ENCODE peak calls at places on chromosomes 16 and 17, in six cellular contexts. Q is GM13976, I is breast epithelium, J is AG04450, N is upper lobe of left lung, T is lower leg skin. E is an unnamed sample.

GRCh38 chr17:1577657-1578428 is 15.3 kb upstream of the PITPNA start:
- DNase-seq in J (no peak), Q (no peak), I (peak), T (no peak), N (peak), E (no peak)

GRCh38 chr17:74513987-74514631 is 17.2 kb downstream of the CD300LB start:
- DNase-seq in I (peak), Q (no peak), J (no peak), N (no peak), T (no peak), E (peak)

GRCh38 chr17:45702666-45703266 is 81.4 kb upstream of the CRHR1 start:
- DNase-seq in J (no peak), T (no peak), Q (no peak), I (no peak), N (no peak), E (no peak)

GRCh38 chr17:40694584-40694983 is 9.0 kb downstream of the KRT24 start:
- DNase-seq in Q (no peak), J (no peak), N (no peak), T (no peak), I (peak), E (no peak)

GRCh38 chr17:35546489-35546888 is 9.0 kb upstream of the SLFN12L start:
- DNase-seq in Q (no peak), I (no peak), J (no peak), N (no peak), T (no peak), E (no peak)

GRCh38 chr16:73447850-73448249 is 399.9 kb upstream of the ZFHX3 start:
- DNase-seq in J (no peak), N (no peak), Q (no peak), T (no peak), I (no peak), E (no peak)

GRCh38 chr16:30992931-30993816 is 8.2 kb downstream of the HSD3B7 start:
- DNase-seq in Q (no peak), N (no peak), T (no peak), J (no peak), I (no peak), E (no peak)

GRCh38 chr16:24869033-24869432 is 23.3 kb downstream of the SLC5A11 start:
- DNase-seq in I (no peak), T (no peak), Q (no peak), J (no peak), N (no peak), E (no peak)

GRCh38 chr16:56190903-56191806 is at the start of gene GNAO1:
- DNase-seq in N (peak), I (no peak), T (no peak), Q (peak), J (no peak), E (peak)

GRCh38 chr16:3792472-3793012 is 75.2 kb upstream of the TRAP1 start:
- DNase-seq in J (no peak), T (no peak), N (no peak), I (no peak), Q (no peak), E (no peak)

GRCh38 chr16:65002265-65002664 is 119.6 kb downstream of the CDH11 start:
- DNase-seq in Q (no peak), I (no peak), T (no peak), J (no peak), N (no peak), E (no peak)

GRCh38 chr17:57329380-57330214 is 73.3 kb downstream of the MSI2 start:
- DNase-seq in Q (no peak), T (no peak), J (no peak), N (no peak), I (no peak), E (no peak)

GRCh38 chr17:41588126-41588810 is 1.6 kb upstream of the KRT14 start:
- DNase-seq in T (no peak), N (no peak), I (no peak), J (no peak), Q (no peak), E (no peak)

GRCh38 chr17:11644265-11645212 is 46.3 kb downstream of the DNAH9 start:
- DNase-seq in I (peak), J (no peak), Q (peak), T (peak), N (peak), E (no peak)

GRCh38 chr17:18246880-18247612 is 11.5 kb downstream of the FLII start:
- DNase-seq in Q (peak), I (peak), J (no peak), T (peak), N (peak), E (peak)

GRCh38 chr16:70151391-70151790 is 22.2 kb upstream of the CLEC18C start:
- DNase-seq in N (no peak), T (no peak), J (no peak), I (no peak), Q (peak), E (no peak)

GRCh38 chr17:69447726-69448125 is 33.2 kb downstream of the MAP2K6 start:
- DNase-seq in J (no peak), Q (no peak), I (no peak), N (no peak), T (no peak), E (no peak)

GRCh38 chr16:82011199-82011641 is at the start of gene SDR42E1:
- DNase-seq in I (peak), T (no peak), Q (peak), N (peak), J (no peak), E (peak)

GRCh38 chr17:11251561-11252107 is 10.6 kb downstream of the SHISA6 start:
- DNase-seq in J (no peak), T (no peak), I (no peak), N (no peak), Q (no peak), E (no peak)

GRCh38 chr16:84288902-84289301 is 5.8 kb upstream of the WFDC1 start:
- DNase-seq in I (no peak), N (no peak), Q (no peak), J (no peak), T (no peak), E (no peak)

GRCh38 chr17:26774291-26775218 is 519.4 kb upstream of the WSB1 start:
- DNase-seq in J (no peak), N (no peak), I (no peak), T (no peak), Q (no peak), E (no peak)

GRCh38 chr17:44995602-44996001 is 27.5 kb upstream of the C1QL1 start:
- DNase-seq in J (no peak), T (no peak), I (no peak), N (no peak), Q (no peak), E (no peak)

GRCh38 chr17:79951361-79952264 is 84.1 kb downstream of the TBC1D16 start:
- DNase-seq in I (no peak), N (peak), Q (no peak), J (peak), T (no peak), E (no peak)

GRCh38 chr17:40903129-40903847 is 18.2 kb upstream of the KRT20 start:
- DNase-seq in N (no peak), J (no peak), T (no peak), Q (peak), I (peak), E (no peak)

GRCh38 chr17:31321481-31321880 is at the start of gene EVI2A:
- DNase-seq in J (no peak), T (no peak), N (peak), I (no peak), Q (peak), E (no peak)
- TF ChIP-seq CTCF in J (no peak), T (no peak), N (no peak), I (no peak), Q (no peak), E (no peak)

GRCh38 chr16:525123-525519 is 2.4 kb upstream of the CAPN15 start:
- DNase-seq in Q (no peak), I (no peak), N (no peak), J (no peak), T (no peak), E (no peak)
- TF ChIP-seq CTCF in Q (no peak), I (no peak), N (no peak), J (no peak), T (no peak), E (no peak)

GRCh38 chr17:75652341-75652740 is 14.6 kb downstream of the RECQL5 start:
- DNase-seq in J (no peak), Q (no peak), T (no peak), I (no peak), N (no peak), E (no peak)

GRCh38 chr17:75658237-75658636 is 8.7 kb downstream of the RECQL5 start:
- DNase-seq in Q (no peak), T (no peak), N (no peak), I (no peak), J (no peak), E (no peak)

GRCh38 chr17:75652934-75653549 is 13.9 kb downstream of the RECQL5 start:
- DNase-seq in T (no peak), N (no peak), I (no peak), Q (peak), J (no peak), E (no peak)

GRCh38 chr17:75650874-75651273 is 16.1 kb downstream of the RECQL5 start:
- DNase-seq in T (no peak), J (no peak), I (no peak), Q (no peak), N (no peak), E (no peak)

GRCh38 chr17:75654176-75654575 is 12.8 kb downstream of the RECQL5 start:
- DNase-seq in Q (no peak), J (no peak), I (no peak), N (no peak), T (no peak), E (no peak)
- TF ChIP-seq CTCF in Q (no peak), J (peak), I (no peak), N (no peak), T (no peak), E (no peak)

GRCh38 chr16:35102780-35103403 is 1643.5 kb downstream of the TP53TG3F start:
- DNase-seq in N (no peak), I (no peak), T (no peak), J (no peak), Q (no peak), E (no peak)
- TF ChIP-seq CTCF in N (no peak), I (no peak), T (no peak), J (no peak), Q (no peak), E (no peak)

DNA sequence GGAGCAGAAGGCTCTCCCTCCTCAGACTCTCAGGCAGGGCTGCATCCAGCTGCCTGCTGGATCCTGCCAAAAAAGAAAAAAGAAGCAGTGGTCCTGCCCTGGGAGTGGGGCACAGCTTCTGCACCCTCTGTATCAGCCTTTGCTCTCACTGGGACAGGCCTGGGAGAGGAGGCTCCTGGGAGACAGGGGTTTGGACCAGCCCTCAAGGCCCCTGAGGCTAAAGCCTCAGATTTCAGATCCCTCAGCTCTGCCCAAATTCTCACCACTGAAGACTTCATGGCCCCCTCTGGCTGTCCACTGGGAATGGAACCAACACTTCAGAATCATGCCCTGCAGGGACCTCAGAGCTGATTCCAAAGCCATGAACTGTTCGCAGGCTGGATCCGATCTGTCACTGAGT is 96.9 kb downstream of the C16orf78 start:
- DNase-seq in I (no peak), N (peak), T (no peak), J (no peak), Q (no peak), E (no peak)
- TF ChIP-seq CTCF in I (no peak), N (no peak), T (no peak), J (no peak), Q (no peak), E (no peak)

GRCh38 chr16:23371368-23371767 is 69.3 kb downstream of the SCNN1B start:
- DNase-seq in T (no peak), N (no peak), J (no peak), Q (no peak), I (no peak), E (no peak)
- TF ChIP-seq CTCF in T (no peak), N (no peak), J (no peak), Q (no peak), I (no peak), E (no peak)

DNA sequence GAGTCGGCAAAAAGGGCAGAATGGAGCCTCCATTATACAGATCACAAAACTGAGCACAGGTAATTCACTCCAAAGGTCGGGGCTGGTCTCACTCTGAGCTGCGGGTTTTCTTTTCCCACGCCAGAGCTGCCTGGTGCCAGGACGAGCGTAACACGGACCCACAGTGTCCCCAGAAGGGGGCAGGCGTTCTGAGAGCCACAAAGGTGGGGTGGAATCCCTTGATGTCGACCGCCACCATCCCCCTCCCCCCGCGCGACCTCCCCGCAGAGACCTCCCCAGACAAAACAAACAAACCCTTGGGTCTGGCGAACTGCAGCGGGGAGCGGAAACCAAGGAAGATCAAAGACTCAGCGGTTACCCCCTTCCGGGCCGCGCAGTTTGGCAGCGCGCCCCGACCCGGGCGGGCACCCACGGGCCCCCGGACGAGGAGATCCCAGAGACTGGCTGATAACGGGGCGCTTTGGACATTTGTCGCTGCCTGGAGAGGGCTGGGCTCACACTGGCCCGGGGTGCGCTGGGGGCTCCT is 793 bp upstream of the NKD1 start:
- DNase-seq in T (no peak), N (peak), I (peak), Q (peak), J (no peak), E (peak)
- TF ChIP-seq CTCF in T (peak), N (peak), I (no peak), Q (peak), J (no peak), E (no peak)